ENCODE peak calls at places on chromosomes 13 and 19, in four cellular contexts. Z, E, J and G are unnamed samples.

GRCh38 chr13:110912651-110913051 is 2.2 kb downstream of the ANKRD10 start:
- DNase-seq in Z (no peak), E (no peak), J (peak; percentile 64), G (no peak)

GRCh38 chr19:19406878-19407639 is 1.6 kb downstream of the GATAD2A start:
- DNase-seq in Z (no peak), E (no peak), J (peak; percentile 85), G (no peak)

GRCh38 chr19:39307233-39307821 is 11.1 kb downstream of the IFNL1 start:
- DNase-seq in Z (peak; percentile 49), E (no peak), J (peak; percentile 73), G (no peak)

GRCh38 chr19:35037716-35038622 is 3.6 kb upstream of the HPN start:
- DNase-seq in Z (no peak), E (no peak), J (no peak), G (peak; percentile 63)

GRCh38 chr13:95497307-95497943 is 55.1 kb upstream of the CLDN10 start:
- DNase-seq in Z (no peak), E (no peak), J (no peak), G (no peak)

GRCh38 chr19:31981545-31981944 is 363.9 kb upstream of the ZNF507 start:
- DNase-seq in Z (no peak), E (no peak), J (no peak), G (no peak)

GRCh38 chr13:25881946-25882574 is 169.8 kb downstream of the SHISA2 start:
- DNase-seq in Z (no peak), E (no peak), J (no peak), G (no peak)

GRCh38 chr19:16367269-16367683 is 42.6 kb downstream of the KLF2 start:
- DNase-seq in Z (no peak), E (no peak), J (peak; percentile 88), G (no peak)

GRCh38 chr13:66296328-66296727 is 933.8 kb downstream of the PCDH9 start:
- DNase-seq in Z (no peak), E (no peak), J (no peak), G (no peak)

GRCh38 chr13:21137696-21138095 is 38.7 kb downstream of the SKA3 start:
- DNase-seq in Z (no peak), E (no peak), J (no peak), G (no peak)

GRCh38 chr19:54391589-54392061 is 23.6 kb upstream of the TTYH1 start:
- DNase-seq in Z (no peak), E (no peak), J (no peak), G (no peak)

GRCh38 chr19:30420881-30421280 is 48.7 kb downstream of the ZNF536 start:
- DNase-seq in Z (no peak), E (no peak), J (no peak), G (no peak)

GRCh38 chr19:29666634-29667389 is 1.6 kb downstream of the PLEKHF1 start:
- DNase-seq in Z (peak; percentile 85), E (peak; percentile 32), J (peak; percentile 85), G (no peak)

GRCh38 chr13:20448470-20448869 is 77.2 kb downstream of the CRYL1 start:
- DNase-seq in Z (no peak), E (no peak), J (no peak), G (no peak)

GRCh38 chr13:100280681-100281080 is 191.8 kb downstream of the PCCA start:
- DNase-seq in Z (no peak), E (no peak), J (no peak), G (no peak)

GRCh38 chr13:110023729-110024645 is 237.6 kb upstream of the IRS2 start:
- DNase-seq in Z (no peak), E (no peak), J (no peak), G (no peak)

GRCh38 chr13:48500652-48501197 is 32.2 kb downstream of the RCBTB2 start:
- DNase-seq in Z (no peak), E (no peak), J (no peak), G (no peak)

GRCh38 chr13:51808811-51809210 is 4.8 kb upstream of the DHRS12 start:
- DNase-seq in Z (no peak), E (no peak), J (no peak), G (no peak)

GRCh38 chr19:43432866-43433673 is 18.4 kb downstream of the TEX101 start:
- DNase-seq in Z (no peak), E (peak; percentile 82), J (peak; percentile 75), G (peak; percentile 49)

GRCh38 chr19:7099597-7099921 is 30.1 kb downstream of the ZNF557 start:
- DNase-seq in Z (no peak), E (no peak), J (no peak), G (no peak)

GRCh38 chr19:54430306-54431254 is 15.3 kb downstream of the TTYH1 start:
- DNase-seq in Z (peak; percentile 73), E (peak; percentile 81), J (peak; percentile 86), G (peak; percentile 56)

GRCh38 chr13:110132178-110132975 is 174.6 kb downstream of the COL4A1 start:
- DNase-seq in Z (no peak), E (no peak), J (no peak), G (no peak)

GRCh38 chr19:2538096-2538757 is 62.3 kb downstream of the GADD45B start:
- DNase-seq in Z (no peak), E (no peak), J (no peak), G (no peak)

GRCh38 chr19:39223703-39224279 is 19.7 kb upstream of the SYCN start:
- DNase-seq in Z (no peak), E (peak; percentile 48), J (no peak), G (no peak)

GRCh38 chr19:8577247-8577646 is at the start of gene MYO1F:
- DNase-seq in Z (peak; percentile 73), E (peak; percentile 49), J (peak; percentile 94), G (no peak)

GRCh38 chr19:55626350-55626749 is 2.0 kb upstream of the ZNF784 start:
- DNase-seq in Z (no peak), E (no peak), J (no peak), G (no peak)

GRCh38 chr13:51557423-51557822 is 26.8 kb upstream of the WDFY2 start:
- DNase-seq in Z (no peak), E (no peak), J (no peak), G (no peak)

GRCh38 chr19:35673121-35673804 is 6.9 kb downstream of the UPK1A start:
- DNase-seq in Z (no peak), E (peak; percentile 72), J (peak; percentile 77), G (peak; percentile 49)

GRCh38 chr13:29849731-29850212 is 645 bp downstream of the UBL3 start:
- DNase-seq in Z (peak; percentile 85), E (peak; percentile 30), J (peak; percentile 92), G (peak; percentile 19)

GRCh38 chr19:485583-486236 is 10.6 kb upstream of the MADCAM1 start:
- DNase-seq in Z (peak; percentile 90), E (no peak), J (no peak), G (no peak)
- TF ChIP-seq POLR2A in Z (no peak), E (no peak), J (no peak), G (no peak)

DNA sequence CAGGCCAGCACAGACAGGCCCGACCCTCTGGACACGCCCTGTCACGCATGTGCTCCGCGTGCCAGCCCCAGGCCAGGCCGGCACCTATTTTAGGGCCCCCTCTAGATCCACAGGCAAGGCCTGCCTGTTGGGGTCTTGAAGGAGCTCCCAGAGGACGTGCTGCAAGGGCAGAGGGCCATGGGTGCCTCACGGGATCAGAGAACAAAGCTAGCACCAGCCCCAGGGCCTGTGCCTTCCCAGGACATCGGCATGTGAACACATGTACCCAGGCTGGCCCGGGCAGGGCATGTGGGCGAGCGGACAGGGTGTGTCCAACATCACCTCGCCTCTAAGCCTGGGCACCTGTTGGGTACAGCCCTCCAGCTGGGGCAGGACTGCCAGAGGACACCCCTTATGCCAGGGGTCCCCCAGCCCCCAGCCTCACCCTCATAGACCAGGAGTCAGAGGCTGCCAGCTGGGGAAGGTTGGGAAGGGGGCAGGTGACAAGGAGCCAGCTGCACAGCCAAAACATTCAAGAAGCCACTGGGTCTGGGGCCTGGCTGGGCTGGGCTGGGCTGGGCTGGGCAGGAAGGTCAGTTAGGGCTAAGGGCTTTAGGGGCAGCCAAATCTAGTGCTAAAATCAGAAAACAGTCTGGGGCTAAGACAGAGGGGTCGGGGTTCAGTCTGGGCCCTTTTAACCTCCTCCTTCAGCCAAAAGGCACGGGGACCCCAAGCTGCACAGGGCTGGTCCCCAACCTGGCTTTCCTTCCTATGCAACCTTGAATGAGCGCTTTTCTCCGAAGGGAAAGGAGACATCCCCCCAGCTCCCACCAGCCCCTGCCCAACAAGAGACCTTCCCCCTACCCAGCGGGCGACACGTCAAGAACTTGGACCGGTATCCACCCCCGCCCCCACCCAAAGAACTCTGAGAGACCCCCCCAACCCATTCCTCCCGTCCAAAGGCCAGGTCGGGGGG is 35.3 kb upstream of the NANOS3 start:
- DNase-seq in Z (peak; percentile 89), E (no peak), J (peak; percentile 89), G (no peak)
- TF ChIP-seq POLR2AphosphoS5 in Z (peak; percentile 77), E (no peak), J (peak; percentile 26), G (no peak)

GRCh38 chr19:3975144-3975543 is 4.2 kb upstream of the DAPK3 start:
- DNase-seq in Z (no peak), E (no peak), J (no peak), G (no peak)

GRCh38 chr19:3975637-3976087 is 4.8 kb upstream of the DAPK3 start:
- DNase-seq in Z (no peak), E (no peak), J (no peak), G (no peak)

GRCh38 chr19:3977242-3978143 is 6.6 kb upstream of the DAPK3 start:
- DNase-seq in Z (peak; percentile 64), E (no peak), J (no peak), G (peak; percentile 24)

GRCh38 chr19:3978145-3978544 is 7.1 kb downstream of the EEF2 start:
- DNase-seq in Z (no peak), E (no peak), J (no peak), G (no peak)

GRCh38 chr19:3976495-3977241 is 5.8 kb upstream of the DAPK3 start:
- DNase-seq in Z (peak; percentile 66), E (no peak), J (no peak), G (peak; percentile 13)
- TF ChIP-seq POLR2A in Z (no peak), E (peak; percentile 64), J (no peak), G (peak; percentile 69)

DNA sequence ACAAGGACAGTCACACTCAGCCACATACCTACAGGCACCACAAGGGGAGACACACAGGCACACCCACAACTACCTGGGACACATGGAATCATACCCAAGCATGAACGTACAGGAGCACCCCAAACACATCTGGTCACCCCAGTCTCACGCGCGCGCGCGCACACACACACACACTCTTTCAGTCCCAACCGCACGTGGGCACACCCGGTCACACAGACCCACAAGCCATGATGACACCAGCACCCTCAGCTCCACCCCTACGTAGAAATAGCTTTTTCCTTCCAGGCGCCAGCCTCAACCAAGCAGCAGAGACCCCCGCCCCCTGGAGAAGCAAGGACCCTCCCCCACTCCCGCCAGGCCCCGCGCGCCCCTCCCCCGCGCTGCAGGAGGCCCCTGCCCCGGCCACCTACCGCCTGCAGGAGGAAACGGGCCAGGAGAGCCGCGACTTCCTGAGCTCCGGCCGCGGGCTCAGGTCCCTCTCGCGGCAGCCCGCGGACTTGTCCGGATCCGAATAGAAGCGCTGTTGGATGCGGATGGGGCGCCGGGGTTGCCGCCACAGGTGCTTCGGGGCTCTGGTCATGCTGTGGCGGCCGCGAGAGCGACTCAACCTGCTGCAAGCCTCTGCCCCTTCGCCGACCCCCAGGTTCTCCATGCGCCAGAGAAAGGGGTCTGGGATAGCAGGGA is 6.4 kb upstream of the PDE4C start:
- DNase-seq in Z (no peak), E (peak; percentile 72), J (no peak), G (no peak)
- TF ChIP-seq POLR2AphosphoS5 in Z (no peak), E (no peak), J (no peak), G (no peak)

GRCh38 chr13:107678075-107678689 is 537.2 kb downstream of the LIG4 start:
- DNase-seq in Z (no peak), E (no peak), J (no peak), G (no peak)
- TF ChIP-seq POLR2A in Z (no peak), E (no peak), J (no peak), G (no peak)